ENCODE peak calls at places on chromosomes 12 and 14, in four cellular contexts. X, G, B and L are unnamed samples. For H3K4me1, the result is how much of the 10 kb centered on the place peaks cover.

GRCh38 chr14:70073924-70074566 is 114.7 kb downstream of the SLC8A3 start:
- DNase-seq in G (peak), X (peak), B (peak), L (peak)

GRCh38 chr12:26374934-26375333 is 179.6 kb downstream of the SSPN start:
- DNase-seq in G (no peak), X (no peak), B (no peak), L (no peak)

GRCh38 chr14:98189944-98190343 is 1082.1 kb downstream of the BCL11B start:
- DNase-seq in X (no peak), B (no peak), G (no peak), L (no peak)

GRCh38 chr12:89364631-89365030 is 12.3 kb upstream of the DUSP6 start:
- DNase-seq in G (no peak), X (no peak), B (no peak), L (no peak)

GRCh38 chr12:108638141-108638823 is 4.6 kb upstream of the SELPLG start:
- DNase-seq in X (no peak), B (no peak), G (no peak), L (peak)

GRCh38 chr14:50318031-50318626 is 6.0 kb downstream of the DMAC2L start:
- DNase-seq in B (no peak), G (no peak), X (peak), L (no peak)

GRCh38 chr12:16218934-16219718 is 58.4 kb downstream of the SLC15A5 start:
- DNase-seq in G (no peak), B (no peak), X (no peak), L (no peak)

GRCh38 chr12:48788852-48789775 is at the start of gene ADCY6:
- DNase-seq in B (peak), X (peak), G (peak), L (peak)

GRCh38 chr12:50825372-50825838 is 17.3 kb upstream of the TMPRSS12 start:
- DNase-seq in G (no peak), B (no peak), X (peak), L (no peak)

GRCh38 chr14:99579077-99579836 is 24.8 kb downstream of the CCDC85C start:
- DNase-seq in B (peak), X (no peak), G (peak), L (no peak)

GRCh38 chr14:100476012-100476822 is 111.0 kb downstream of the BEGAIN start:
- DNase-seq in G (no peak), X (no peak), B (no peak), L (peak)

GRCh38 chr14:60346706-60347105 is 97.7 kb downstream of the PPM1A start:
- DNase-seq in B (no peak), X (no peak), G (no peak), L (no peak)

GRCh38 chr14:74645244-74645643 is 33.2 kb upstream of the LTBP2 start:
- DNase-seq in G (no peak), B (no peak), X (no peak), L (no peak)

GRCh38 chr12:109877504-109878246 is 2.7 kb downstream of the GLTP start:
- DNase-seq in B (no peak), G (no peak), X (no peak), L (no peak)

GRCh38 chr14:37329189-37330001 is 131.7 kb downstream of the MIPOL1 start:
- DNase-seq in X (no peak), B (no peak), G (no peak), L (no peak)

GRCh38 chr14:72924332-72924731 is 1.9 kb upstream of the DCAF4 start:
- DNase-seq in G (peak), B (peak), X (peak), L (peak)

GRCh38 chr12:120978296-120979219 is at the start of gene HNF1A:
- DNase-seq in B (no peak), G (no peak), X (no peak), L (no peak)

GRCh38 chr12:51326762-51327439 is 2.9 kb upstream of the BIN2 start:
- DNase-seq in B (no peak), G (no peak), X (no peak), L (no peak)

GRCh38 chr12:111467862-111468245 is 62.1 kb downstream of the SH2B3 start:
- DNase-seq in X (no peak), G (no peak), B (no peak), L (no peak)

GRCh38 chr12:77686760-77687159 is 143.9 kb upstream of the NAV3 start:
- DNase-seq in G (no peak), X (no peak), B (no peak), L (no peak)

GRCh38 chr12:112998997-112999767 is 20.9 kb downstream of the OAS2 start:
- DNase-seq in G (no peak), B (no peak), X (no peak), L (no peak)

GRCh38 chr14:53233399-53233798 is 80.3 kb upstream of the DDHD1 start:
- DNase-seq in B (no peak), X (no peak), G (no peak), L (no peak)

GRCh38 chr12:1391722-1392121 is 202.7 kb downstream of the FBXL14 start:
- DNase-seq in X (no peak), B (no peak), G (no peak), L (peak)

GRCh38 chr12:107344035-107344808 is 250.9 kb upstream of the CRY1 start:
- DNase-seq in X (no peak), B (no peak), G (no peak), L (peak)

GRCh38 chr14:27184371-27184901 is 586.6 kb upstream of the NOVA1 start:
- DNase-seq in G (no peak), B (no peak), X (no peak), L (no peak)

GRCh38 chr14:55705651-55706340 is 125.8 kb downstream of the KTN1 start:
- DNase-seq in B (peak), X (no peak), G (peak), L (no peak)

GRCh38 chr14:35405304-35405996 is 901 bp upstream of the NFKBIA start:
- DNase-seq in G (no peak), X (no peak), B (no peak), L (peak)

GRCh38 chr14:91402278-91403068 is 15.1 kb downstream of the CCDC88C start:
- DNase-seq in X (no peak), B (peak), G (no peak), L (no peak)

GRCh38 chr12:113097716-113098427 is 37.7 kb downstream of the RASAL1 start:
- DNase-seq in G (no peak), B (no peak), X (peak), L (peak)

GRCh38 chr14:32259368-32260013 is 56.4 kb upstream of the RNU6-8 start:
- DNase-seq in X (peak), G (no peak), B (no peak), L (peak)

GRCh38 chr14:20690848-20691640 is 2.5 kb downstream of the ANG start:
- DNase-seq in B (peak), G (no peak), X (peak), L (peak)

GRCh38 chr12:124754491-124754890 is 109.2 kb downstream of the SCARB1 start:
- DNase-seq in X (no peak), G (no peak), B (no peak), L (no peak)

GRCh38 chr12:124753993-124754392 is 109.7 kb downstream of the SCARB1 start:
- DNase-seq in G (no peak), X (no peak), B (no peak), L (no peak)

GRCh38 chr12:124752437-124753229 is 111.0 kb downstream of the SCARB1 start:
- DNase-seq in B (peak), X (no peak), G (no peak), L (no peak)

GRCh38 chr12:124751654-124752355 is 111.9 kb downstream of the SCARB1 start:
- DNase-seq in X (no peak), G (no peak), B (no peak), L (no peak)

GRCh38 chr12:124753230-124753595 is 110.5 kb downstream of the SCARB1 start:
- DNase-seq in B (no peak), X (no peak), G (no peak), L (no peak)
- H3K4me1 ChIP-seq in B (under half), X (under half), G (under half), L (under half)

GRCh38 chr14:45204241-45204640 is 48.8 kb downstream of the MIS18BP1 start:
- DNase-seq in X (no peak), G (no peak), B (no peak), L (no peak)

GRCh38 chr14:45199246-45199645 is 53.8 kb downstream of the MIS18BP1 start:
- DNase-seq in B (no peak), G (no peak), X (no peak), L (no peak)

GRCh38 chr14:45198551-45198950 is 54.5 kb downstream of the MIS18BP1 start:
- DNase-seq in G (no peak), B (no peak), X (no peak), L (no peak)

DNA sequence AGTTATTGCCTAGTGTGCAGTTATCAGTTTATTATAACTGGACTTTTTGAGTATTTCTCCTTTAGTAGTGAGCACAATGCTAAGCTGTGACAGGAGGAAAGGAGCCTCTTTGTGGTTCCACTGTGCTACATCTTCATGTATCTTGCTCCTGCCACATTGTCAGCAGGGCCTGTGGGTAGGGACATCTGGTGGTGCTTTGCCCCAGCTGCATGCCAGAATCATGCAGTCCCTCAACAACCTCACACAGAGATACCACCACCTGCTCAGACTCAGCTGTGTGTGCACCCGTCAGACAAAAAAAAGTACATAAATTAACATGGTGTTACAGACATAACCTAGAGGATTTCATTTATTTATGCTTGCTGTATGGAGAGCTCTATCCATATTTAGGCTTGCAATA is 51.1 kb downstream of the MIS18BP1 start:
- DNase-seq in G (no peak), X (peak), B (no peak), L (peak)
- TF ChIP-seq CTCF in G (no peak), X (no peak), B (no peak), L (peak)

DNA sequence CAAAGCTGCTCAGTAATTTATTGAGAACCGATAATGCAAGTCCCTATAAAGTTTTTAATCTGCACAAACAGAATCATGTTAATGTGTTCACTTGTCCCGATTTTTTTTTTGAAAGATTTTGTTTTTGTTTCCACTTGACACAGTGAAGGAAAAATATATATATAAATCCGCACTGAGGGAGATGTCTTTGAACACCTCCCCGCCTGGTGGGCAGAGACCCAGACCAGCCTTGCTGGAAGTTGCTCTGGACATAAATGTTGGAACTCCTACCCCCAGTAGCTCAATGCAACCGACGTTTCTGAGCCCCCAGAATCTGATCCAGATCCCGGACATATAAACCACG is 12.7 kb downstream of the TBX3 start:
- DNase-seq in B (no peak), X (no peak), G (no peak), L (no peak)
- H3K27ac ChIP-seq in B (no peak), X (no peak), G (peak), L (no peak)

GRCh38 chr14:105328678-105329390 is 14.3 kb downstream of the PACS2 start:
- DNase-seq in G (no peak), B (no peak), X (peak), L (peak)
- H3K4me1 ChIP-seq in G (under half), B (under half), X (under half), L (under half)

GRCh38 chr12:127360580-127360979 is 906.4 kb upstream of the TMEM132C start:
- DNase-seq in G (no peak), B (no peak), X (no peak), L (no peak)

GRCh38 chr12:127351481-127352010 is 915.4 kb upstream of the TMEM132C start:
- DNase-seq in G (no peak), X (no peak), B (no peak), L (no peak)

GRCh38 chr12:127355061-127355820 is 911.7 kb upstream of the TMEM132C start:
- DNase-seq in G (no peak), X (peak), B (no peak), L (peak)
- TF ChIP-seq CTCF in G (no peak), X (peak), B (no peak), L (peak)